ENCODE peak calls at places on chromosomes 6 and 20, in four cellular contexts. One of them, this sample, is unnamed.

GRCh38 chr20:32359633-32360332 is 1.7 kb downstream of the ASXL1 start:
- DNase-seq in WTC11: no peak
- DNase-seq in GM12878: no peak
- DNase-seq in K562: no peak
- DNase-seq in this sample: no peak

GRCh38 chr6:105560611-105561066 is 157.8 kb upstream of the PREP start:
- DNase-seq in K562: no peak
- DNase-seq in GM12878: peak
- DNase-seq in WTC11: no peak
- DNase-seq in this sample: no peak

GRCh38 chr6:116467096-116467495 is 5.9 kb downstream of the CALHM6 start:
- DNase-seq in WTC11: no peak
- DNase-seq in GM12878: no peak
- DNase-seq in K562: no peak
- DNase-seq in this sample: no peak

GRCh38 chr6:52423971-52424381 is 3.8 kb downstream of the EFHC1 start:
- DNase-seq in WTC11: no peak
- DNase-seq in GM12878: no peak
- DNase-seq in K562: no peak
- DNase-seq in this sample: peak

GRCh38 chr6:168032383-168032760 is 34.9 kb downstream of the KIF25 start:
- DNase-seq in K562: no peak
- DNase-seq in GM12878: no peak
- DNase-seq in WTC11: no peak
- DNase-seq in this sample: no peak

GRCh38 chr6:106116125-106116524 is 30.0 kb downstream of the PRDM1 start:
- DNase-seq in GM12878: no peak
- DNase-seq in WTC11: no peak
- DNase-seq in K562: no peak
- DNase-seq in this sample: no peak

GRCh38 chr6:6993503-6994237 is 114.1 kb upstream of the RREB1 start:
- DNase-seq in WTC11: no peak
- DNase-seq in K562: no peak
- DNase-seq in GM12878: no peak
- DNase-seq in this sample: peak

GRCh38 chr6:75205776-75206334 is at the start of gene COL12A1:
- DNase-seq in K562: no peak
- DNase-seq in WTC11: peak
- DNase-seq in GM12878: no peak
- DNase-seq in this sample: no peak

GRCh38 chr6:35496036-35496850 is 636 bp downstream of the TEAD3 start:
- DNase-seq in WTC11: peak
- DNase-seq in GM12878: no peak
- DNase-seq in K562: peak
- DNase-seq in this sample: peak

GRCh38 chr6:29295181-29295585 is 6.3 kb upstream of the OR14J1 start:
- DNase-seq in GM12878: no peak
- DNase-seq in K562: no peak
- DNase-seq in WTC11: no peak
- DNase-seq in this sample: no peak

GRCh38 chr6:125474061-125474460 is 172.3 kb upstream of the HDDC2 start:
- DNase-seq in K562: no peak
- DNase-seq in WTC11: no peak
- DNase-seq in GM12878: no peak
- DNase-seq in this sample: no peak

GRCh38 chr6:10837009-10837691 is 1.2 kb downstream of the MAK start:
- DNase-seq in WTC11: peak
- DNase-seq in K562: peak
- DNase-seq in GM12878: no peak
- DNase-seq in this sample: no peak

GRCh38 chr6:30885999-30886896 is 1.9 kb downstream of the DDR1 start:
- DNase-seq in WTC11: peak
- DNase-seq in K562: peak
- DNase-seq in GM12878: no peak
- DNase-seq in this sample: peak

GRCh38 chr6:142665393-142665792 is 279.6 kb downstream of the HIVEP2 start:
- DNase-seq in GM12878: no peak
- DNase-seq in K562: no peak
- DNase-seq in WTC11: no peak
- DNase-seq in this sample: no peak

GRCh38 chr6:55089325-55089724 is 85.0 kb upstream of the HCRTR2 start:
- DNase-seq in WTC11: no peak
- DNase-seq in GM12878: no peak
- DNase-seq in K562: no peak
- DNase-seq in this sample: no peak

GRCh38 chr6:161342039-161342438 is 68.2 kb upstream of the AGPAT4 start:
- DNase-seq in WTC11: no peak
- DNase-seq in GM12878: no peak
- DNase-seq in K562: no peak
- DNase-seq in this sample: peak

GRCh38 chr6:90548001-90548400 is 38.9 kb downstream of the MAP3K7 start:
- DNase-seq in K562: no peak
- DNase-seq in GM12878: no peak
- DNase-seq in WTC11: no peak
- DNase-seq in this sample: no peak

GRCh38 chr20:32440069-32440757 is 82.1 kb downstream of the ASXL1 start:
- DNase-seq in WTC11: no peak
- DNase-seq in K562: no peak
- DNase-seq in GM12878: no peak
- DNase-seq in this sample: no peak

GRCh38 chr6:130771741-130772140 is 55.5 kb upstream of the SMLR1 start:
- DNase-seq in WTC11: no peak
- DNase-seq in GM12878: no peak
- DNase-seq in K562: no peak
- DNase-seq in this sample: no peak

GRCh38 chr6:154613137-154613676 is 102.7 kb upstream of the CNKSR3 start:
- DNase-seq in K562: peak
- DNase-seq in GM12878: no peak
- DNase-seq in WTC11: no peak
- DNase-seq in this sample: no peak

GRCh38 chr6:158631678-158632537 is 12.6 kb downstream of the DYNLT1 start:
- DNase-seq in K562: peak
- DNase-seq in WTC11: no peak
- DNase-seq in GM12878: no peak
- DNase-seq in this sample: no peak

GRCh38 chr6:159180001-159180400 is 10.8 kb downstream of the FNDC1 start:
- DNase-seq in K562: no peak
- DNase-seq in WTC11: no peak
- DNase-seq in GM12878: no peak
- DNase-seq in this sample: no peak

GRCh38 chr20:13119583-13119982 is 101.5 kb upstream of the ISM1 start:
- DNase-seq in WTC11: peak
- DNase-seq in GM12878: no peak
- DNase-seq in K562: peak
- DNase-seq in this sample: peak

GRCh38 chr6:151084275-151084674 is 155.5 kb upstream of the AKAP12 start:
- DNase-seq in K562: no peak
- DNase-seq in GM12878: no peak
- DNase-seq in WTC11: no peak
- DNase-seq in this sample: no peak

GRCh38 chr6:151091571-151091970 is 148.2 kb upstream of the AKAP12 start:
- DNase-seq in K562: no peak
- DNase-seq in WTC11: no peak
- DNase-seq in GM12878: no peak
- DNase-seq in this sample: no peak

GRCh38 chr6:151088599-151088935 is 151.2 kb upstream of the AKAP12 start:
- DNase-seq in WTC11: no peak
- DNase-seq in K562: no peak
- DNase-seq in GM12878: no peak
- DNase-seq in this sample: no peak

GRCh38 chr6:151089916-151090443 is 149.8 kb upstream of the AKAP12 start:
- DNase-seq in K562: no peak
- DNase-seq in GM12878: no peak
- DNase-seq in WTC11: peak
- DNase-seq in this sample: no peak

DNA sequence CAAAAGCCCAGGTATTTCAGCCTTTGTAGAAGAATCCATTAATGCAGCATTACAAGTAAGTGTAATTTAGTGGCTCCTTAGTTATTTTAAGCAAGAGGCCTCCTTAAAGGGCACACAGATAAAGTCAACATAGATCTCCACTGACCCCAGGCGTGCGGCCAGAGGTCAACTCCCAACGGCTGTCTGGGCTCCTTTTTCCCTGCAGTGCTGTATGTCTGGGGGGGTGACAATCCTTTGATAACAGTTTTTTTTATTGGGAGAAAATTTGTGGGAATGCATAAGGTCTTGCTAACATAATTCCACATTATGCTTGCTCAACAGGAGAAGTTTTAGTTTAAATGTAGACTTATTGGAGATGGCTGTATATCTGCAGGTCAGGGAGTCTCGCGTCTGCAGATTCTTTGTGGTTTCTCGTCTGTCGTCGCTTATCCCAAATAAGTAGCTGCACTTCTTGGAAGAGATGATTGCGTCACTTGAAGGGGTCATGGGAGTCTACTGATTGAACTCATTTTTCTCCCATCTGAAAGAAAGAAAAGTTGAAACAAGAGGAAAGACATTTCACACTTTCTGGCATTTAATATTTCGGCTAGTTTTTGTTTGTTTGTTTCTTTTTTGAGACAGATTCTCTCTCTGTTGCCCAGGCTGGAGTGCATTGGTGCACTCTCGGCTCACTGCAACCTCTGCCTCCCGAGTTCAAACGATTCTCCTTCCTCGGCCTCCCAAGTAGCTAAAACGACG is 151.7 kb upstream of the AKAP12 start:
- DNase-seq in GM12878: no peak
- DNase-seq in WTC11: no peak
- DNase-seq in K562: peak
- DNase-seq in this sample: peak
- TF ChIP-seq TCF7 in GM12878: no peak
- TF ChIP-seq TCF7 in WTC11: no peak
- TF ChIP-seq TCF7 in K562: no peak
- TF ChIP-seq TCF7 in this sample: no peak

GRCh38 chr6:45505470-45505869 is 127.7 kb upstream of the SUPT3H start:
- DNase-seq in WTC11: no peak
- DNase-seq in K562: no peak
- DNase-seq in GM12878: no peak
- DNase-seq in this sample: no peak

GRCh38 chr6:45498620-45499019 is 120.9 kb upstream of the SUPT3H start:
- DNase-seq in K562: no peak
- DNase-seq in GM12878: no peak
- DNase-seq in WTC11: no peak
- DNase-seq in this sample: no peak

GRCh38 chr6:45502446-45502845 is 124.7 kb upstream of the SUPT3H start:
- DNase-seq in K562: no peak
- DNase-seq in WTC11: no peak
- DNase-seq in GM12878: no peak
- DNase-seq in this sample: no peak

GRCh38 chr6:45504947-45505346 is 127.2 kb upstream of the SUPT3H start:
- DNase-seq in K562: no peak
- DNase-seq in GM12878: no peak
- DNase-seq in WTC11: peak
- DNase-seq in this sample: no peak

DNA sequence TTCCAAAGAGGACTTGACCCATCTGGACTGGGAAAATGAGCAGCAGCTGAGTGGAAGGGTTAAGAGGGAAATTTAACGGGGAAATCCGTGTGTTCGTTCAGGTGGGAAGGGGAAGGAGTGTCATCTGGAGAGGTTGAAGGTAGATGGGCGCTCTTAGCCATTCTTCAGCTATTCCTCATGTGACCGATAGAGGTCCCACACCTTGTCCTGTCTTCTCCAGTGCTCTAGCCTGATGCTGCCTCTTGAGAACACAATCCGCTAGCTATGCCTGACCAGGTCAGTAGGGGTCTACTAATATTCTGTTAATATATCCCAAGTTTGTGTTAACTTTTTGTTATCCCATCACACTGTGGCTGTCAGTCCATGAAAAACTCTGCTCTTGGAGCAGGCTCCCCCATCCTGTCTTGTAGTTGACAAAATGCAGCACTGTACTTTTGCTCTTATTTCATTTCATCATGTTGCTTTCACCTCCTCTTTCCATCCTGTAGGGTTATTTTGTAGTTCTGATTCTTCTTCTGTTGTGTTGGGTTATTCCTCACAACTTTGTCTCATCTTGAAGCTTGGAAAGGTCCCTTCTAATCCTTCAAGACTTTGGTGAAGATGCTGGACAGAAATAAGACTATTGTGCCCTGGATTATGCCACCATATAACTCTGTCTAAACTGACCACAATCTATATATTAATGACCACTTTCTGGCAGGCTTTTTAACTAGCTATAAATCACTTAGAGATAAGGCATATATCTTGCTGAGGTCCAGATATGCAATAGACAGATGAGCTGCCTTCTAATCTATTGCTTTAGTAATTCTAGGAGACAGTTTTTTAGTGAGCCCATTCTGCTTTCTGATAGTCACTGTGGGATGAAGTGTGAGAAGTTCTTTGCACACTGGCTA is 123.4 kb upstream of the SUPT3H start:
- DNase-seq in WTC11: peak
- DNase-seq in GM12878: no peak
- DNase-seq in K562: peak
- DNase-seq in this sample: peak
- TF ChIP-seq TCF7 in WTC11: no peak
- TF ChIP-seq TCF7 in GM12878: no peak
- TF ChIP-seq TCF7 in K562: no peak
- TF ChIP-seq TCF7 in this sample: no peak

DNA sequence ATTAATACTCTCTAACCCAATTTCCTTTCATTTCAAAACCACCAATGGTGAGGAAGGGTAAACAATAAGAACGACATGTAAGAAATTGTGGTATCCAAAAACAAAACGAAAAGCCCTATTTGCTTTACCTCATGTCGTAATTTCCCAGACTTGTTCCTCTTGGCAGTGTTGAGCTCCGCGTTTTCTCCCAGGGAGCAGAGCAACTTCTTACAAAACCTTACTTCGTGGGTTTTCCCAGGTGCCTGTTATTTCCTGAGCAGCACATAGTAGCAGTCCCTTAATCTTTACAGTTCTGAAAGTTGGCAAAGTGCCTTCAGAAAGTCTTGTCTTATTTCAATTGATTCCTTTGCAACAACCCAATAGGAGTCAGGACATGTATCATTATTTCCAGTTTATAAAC is 207.9 kb upstream of the MARCKS start:
- DNase-seq in K562: no peak
- DNase-seq in WTC11: no peak
- DNase-seq in GM12878: no peak
- DNase-seq in this sample: no peak
- TF ChIP-seq TCF7 in K562: no peak
- TF ChIP-seq TCF7 in WTC11: no peak
- TF ChIP-seq TCF7 in GM12878: no peak
- TF ChIP-seq TCF7 in this sample: no peak

DNA sequence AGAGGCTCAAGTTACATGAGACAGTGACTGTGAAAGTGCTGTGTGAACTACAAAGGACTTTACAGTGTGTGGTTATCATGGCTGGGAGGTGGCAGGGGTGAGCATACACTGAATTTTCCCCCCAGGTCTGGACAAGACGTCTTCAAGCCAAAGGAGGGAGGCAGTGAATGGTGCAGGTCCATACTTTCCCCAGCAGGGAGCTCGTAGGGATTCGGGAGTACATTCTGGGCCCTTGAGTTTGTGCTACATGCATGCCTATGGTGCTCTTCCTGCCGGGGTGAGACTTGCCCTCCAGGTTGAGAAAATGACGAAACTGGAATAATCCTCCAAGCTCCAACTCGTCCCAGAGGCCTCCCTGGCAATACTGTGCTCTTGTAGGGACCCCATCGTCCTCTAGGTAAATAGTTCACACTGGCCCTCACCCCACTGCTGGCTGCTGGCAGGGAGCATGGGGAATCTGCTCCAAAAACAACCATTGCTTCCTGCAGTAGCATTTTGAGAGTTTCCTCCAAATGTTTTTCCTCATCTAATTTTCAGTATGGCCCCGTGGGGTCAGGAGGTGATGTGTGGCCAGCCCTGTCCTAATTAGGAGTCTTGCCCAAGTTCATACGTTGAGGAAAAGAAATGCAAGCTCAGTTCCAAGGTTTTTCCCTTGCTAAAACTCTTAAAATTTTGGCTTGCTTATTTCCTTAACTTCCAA is 57.6 kb downstream of the ZNF831 start:
- DNase-seq in WTC11: no peak
- DNase-seq in K562: no peak
- DNase-seq in GM12878: no peak
- DNase-seq in this sample: peak
- TF ChIP-seq TCF7 in WTC11: no peak
- TF ChIP-seq TCF7 in K562: no peak
- TF ChIP-seq TCF7 in GM12878: no peak
- TF ChIP-seq TCF7 in this sample: no peak

This sample was measured in HepG2.